ENCODE peak calls at places on chromosomes 7 and 10, in eight cellular contexts. One of them, this sample, is unnamed.

GRCh38 chr7:156589808-156590207 is 50.8 kb upstream of the RNF32 start:
- DNase-seq in fibroblast of pulmonary artery: no peak
- DNase-seq in fibroblast of mammary gland: no peak
- DNase-seq in endothelial cell: no peak
- DNase-seq in psoas muscle: no peak
- DNase-seq in AG09319: no peak
- DNase-seq in right lobe of liver: no peak
- DNase-seq in foreskin fibroblast: no peak
- DNase-seq in this sample: no peak

GRCh38 chr10:94125856-94126255 is 132.1 kb downstream of the PLCE1 start:
- DNase-seq in endothelial cell: no peak
- DNase-seq in AG09319: peak; percentile 32
- DNase-seq in psoas muscle: no peak
- DNase-seq in right lobe of liver: no peak
- DNase-seq in fibroblast of mammary gland: peak; percentile 61
- DNase-seq in fibroblast of pulmonary artery: peak; percentile 63
- DNase-seq in foreskin fibroblast: peak; percentile 77
- DNase-seq in this sample: no peak

GRCh38 chr10:58956926-58957325 is 219.5 kb upstream of the PHYHIPL start:
- DNase-seq in fibroblast of pulmonary artery: no peak
- DNase-seq in psoas muscle: no peak
- DNase-seq in fibroblast of mammary gland: peak; percentile 32
- DNase-seq in foreskin fibroblast: no peak
- DNase-seq in right lobe of liver: no peak
- DNase-seq in endothelial cell: no peak
- DNase-seq in AG09319: no peak
- DNase-seq in this sample: no peak

GRCh38 chr7:65307651-65308299 is 65.9 kb upstream of the ZNF92 start:
- DNase-seq in fibroblast of pulmonary artery: peak; percentile 72
- DNase-seq in foreskin fibroblast: peak; percentile 24
- DNase-seq in AG09319: peak; percentile 23
- DNase-seq in fibroblast of mammary gland: peak; percentile 66
- DNase-seq in psoas muscle: no peak
- DNase-seq in right lobe of liver: no peak
- DNase-seq in endothelial cell: peak; percentile 73
- DNase-seq in this sample: peak; percentile 45

GRCh38 chr7:101863598-101863997 is 46.2 kb downstream of the CUX1 start:
- DNase-seq in fibroblast of pulmonary artery: no peak
- DNase-seq in right lobe of liver: no peak
- DNase-seq in fibroblast of mammary gland: no peak
- DNase-seq in AG09319: no peak
- DNase-seq in endothelial cell: no peak
- DNase-seq in psoas muscle: no peak
- DNase-seq in foreskin fibroblast: no peak
- DNase-seq in this sample: no peak

GRCh38 chr7:126818393-126819196 is 434.1 kb downstream of the GRM8 start:
- DNase-seq in fibroblast of mammary gland: no peak
- DNase-seq in foreskin fibroblast: no peak
- DNase-seq in endothelial cell: no peak
- DNase-seq in right lobe of liver: no peak
- DNase-seq in fibroblast of pulmonary artery: no peak
- DNase-seq in psoas muscle: no peak
- DNase-seq in AG09319: no peak
- DNase-seq in this sample: no peak

GRCh38 chr7:19024261-19024660 is 93.2 kb downstream of the TWIST1 start:
- DNase-seq in fibroblast of mammary gland: peak; percentile 61
- DNase-seq in AG09319: no peak
- DNase-seq in endothelial cell: no peak
- DNase-seq in foreskin fibroblast: peak; percentile 62
- DNase-seq in psoas muscle: no peak
- DNase-seq in right lobe of liver: no peak
- DNase-seq in fibroblast of pulmonary artery: peak; percentile 85
- DNase-seq in this sample: no peak

GRCh38 chr7:121513105-121513504 is 117.0 kb upstream of the FAM3C start:
- DNase-seq in right lobe of liver: no peak
- DNase-seq in AG09319: no peak
- DNase-seq in foreskin fibroblast: no peak
- DNase-seq in fibroblast of pulmonary artery: no peak
- DNase-seq in psoas muscle: no peak
- DNase-seq in endothelial cell: no peak
- DNase-seq in fibroblast of mammary gland: no peak
- DNase-seq in this sample: no peak

GRCh38 chr10:71423268-71423667 is 26.5 kb downstream of the CDH23 start:
- DNase-seq in AG09319: no peak
- DNase-seq in fibroblast of mammary gland: no peak
- DNase-seq in endothelial cell: no peak
- DNase-seq in fibroblast of pulmonary artery: no peak
- DNase-seq in right lobe of liver: no peak
- DNase-seq in psoas muscle: no peak
- DNase-seq in foreskin fibroblast: no peak
- DNase-seq in this sample: no peak

GRCh38 chr7:84389242-84389641 is 194.7 kb upstream of the SEMA3A start:
- DNase-seq in AG09319: no peak
- DNase-seq in foreskin fibroblast: no peak
- DNase-seq in fibroblast of pulmonary artery: no peak
- DNase-seq in right lobe of liver: no peak
- DNase-seq in psoas muscle: no peak
- DNase-seq in fibroblast of mammary gland: no peak
- DNase-seq in endothelial cell: no peak
- DNase-seq in this sample: peak; percentile 33

GRCh38 chr10:72414642-72415041 is 59.9 kb upstream of the DNAJB12 start:
- DNase-seq in fibroblast of pulmonary artery: no peak
- DNase-seq in psoas muscle: no peak
- DNase-seq in AG09319: no peak
- DNase-seq in fibroblast of mammary gland: no peak
- DNase-seq in foreskin fibroblast: no peak
- DNase-seq in right lobe of liver: no peak
- DNase-seq in endothelial cell: no peak
- DNase-seq in this sample: no peak

GRCh38 chr10:68603766-68604165 is 43.6 kb downstream of the TET1 start:
- DNase-seq in fibroblast of mammary gland: no peak
- DNase-seq in endothelial cell: no peak
- DNase-seq in psoas muscle: no peak
- DNase-seq in right lobe of liver: no peak
- DNase-seq in AG09319: no peak
- DNase-seq in fibroblast of pulmonary artery: no peak
- DNase-seq in foreskin fibroblast: no peak
- DNase-seq in this sample: no peak

GRCh38 chr10:68602434-68602833 is 42.3 kb downstream of the TET1 start:
- DNase-seq in foreskin fibroblast: no peak
- DNase-seq in right lobe of liver: no peak
- DNase-seq in AG09319: no peak
- DNase-seq in endothelial cell: no peak
- DNase-seq in fibroblast of mammary gland: no peak
- DNase-seq in fibroblast of pulmonary artery: no peak
- DNase-seq in psoas muscle: no peak
- DNase-seq in this sample: no peak

GRCh38 chr10:68611227-68611626 is 51.1 kb downstream of the TET1 start:
- DNase-seq in foreskin fibroblast: no peak
- DNase-seq in fibroblast of mammary gland: no peak
- DNase-seq in psoas muscle: no peak
- DNase-seq in fibroblast of pulmonary artery: no peak
- DNase-seq in right lobe of liver: no peak
- DNase-seq in AG09319: no peak
- DNase-seq in endothelial cell: no peak
- DNase-seq in this sample: no peak

GRCh38 chr10:68604441-68604840 is 44.3 kb downstream of the TET1 start:
- DNase-seq in right lobe of liver: no peak
- DNase-seq in fibroblast of pulmonary artery: no peak
- DNase-seq in foreskin fibroblast: no peak
- DNase-seq in endothelial cell: no peak
- DNase-seq in AG09319: no peak
- DNase-seq in fibroblast of mammary gland: peak; percentile 25
- DNase-seq in psoas muscle: no peak
- DNase-seq in this sample: no peak

GRCh38 chr10:68606918-68607317 is 46.8 kb downstream of the TET1 start:
- DNase-seq in endothelial cell: no peak
- DNase-seq in fibroblast of mammary gland: peak; percentile 59
- DNase-seq in fibroblast of pulmonary artery: peak; percentile 14
- DNase-seq in right lobe of liver: no peak
- DNase-seq in psoas muscle: no peak
- DNase-seq in foreskin fibroblast: no peak
- DNase-seq in AG09319: no peak
- DNase-seq in this sample: no peak
- TF ChIP-seq CTCF in endothelial cell: no peak
- TF ChIP-seq CTCF in fibroblast of mammary gland: no peak
- TF ChIP-seq CTCF in fibroblast of pulmonary artery: no peak
- TF ChIP-seq CTCF in right lobe of liver: no peak
- TF ChIP-seq CTCF in psoas muscle: no peak
- TF ChIP-seq CTCF in foreskin fibroblast: no peak
- TF ChIP-seq CTCF in AG09319: no peak
- TF ChIP-seq CTCF in this sample: no peak

DNA sequence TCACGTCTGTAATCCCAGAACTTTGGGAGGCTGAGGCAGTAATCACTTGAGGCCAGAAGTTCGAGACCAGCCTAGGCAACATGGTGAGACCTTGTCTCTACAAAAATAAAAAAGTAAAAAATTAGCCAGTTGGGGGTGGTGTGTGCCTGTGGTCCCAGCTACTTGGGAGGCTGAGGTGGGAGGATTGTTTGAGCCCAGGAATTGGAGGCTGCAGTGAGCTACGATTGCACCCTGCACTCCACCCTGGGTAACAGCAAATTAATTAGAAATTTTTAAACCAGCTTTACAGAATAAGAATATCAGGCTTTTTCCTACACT is 136.0 kb downstream of the EPC1 start:
- DNase-seq in psoas muscle: no peak
- DNase-seq in fibroblast of mammary gland: no peak
- DNase-seq in endothelial cell: no peak
- DNase-seq in foreskin fibroblast: no peak
- DNase-seq in right lobe of liver: no peak
- DNase-seq in fibroblast of pulmonary artery: no peak
- DNase-seq in AG09319: no peak
- DNase-seq in this sample: no peak
- TF ChIP-seq CTCF in psoas muscle: no peak
- TF ChIP-seq CTCF in fibroblast of mammary gland: no peak
- TF ChIP-seq CTCF in endothelial cell: no peak
- TF ChIP-seq CTCF in foreskin fibroblast: no peak
- TF ChIP-seq CTCF in right lobe of liver: no peak
- TF ChIP-seq CTCF in fibroblast of pulmonary artery: no peak
- TF ChIP-seq CTCF in AG09319: no peak
- TF ChIP-seq CTCF in this sample: no peak

GRCh38 chr10:103512591-103513382 is 19.3 kb downstream of the NEURL1 start:
- DNase-seq in psoas muscle: no peak
- DNase-seq in fibroblast of pulmonary artery: no peak
- DNase-seq in foreskin fibroblast: no peak
- DNase-seq in fibroblast of mammary gland: no peak
- DNase-seq in AG09319: no peak
- DNase-seq in right lobe of liver: no peak
- DNase-seq in endothelial cell: no peak
- DNase-seq in this sample: no peak
- TF ChIP-seq CTCF in psoas muscle: no peak
- TF ChIP-seq CTCF in fibroblast of pulmonary artery: no peak
- TF ChIP-seq CTCF in foreskin fibroblast: no peak
- TF ChIP-seq CTCF in fibroblast of mammary gland: no peak
- TF ChIP-seq CTCF in AG09319: no peak
- TF ChIP-seq CTCF in right lobe of liver: no peak
- TF ChIP-seq CTCF in endothelial cell: no peak
- TF ChIP-seq CTCF in this sample: no peak

DNA sequence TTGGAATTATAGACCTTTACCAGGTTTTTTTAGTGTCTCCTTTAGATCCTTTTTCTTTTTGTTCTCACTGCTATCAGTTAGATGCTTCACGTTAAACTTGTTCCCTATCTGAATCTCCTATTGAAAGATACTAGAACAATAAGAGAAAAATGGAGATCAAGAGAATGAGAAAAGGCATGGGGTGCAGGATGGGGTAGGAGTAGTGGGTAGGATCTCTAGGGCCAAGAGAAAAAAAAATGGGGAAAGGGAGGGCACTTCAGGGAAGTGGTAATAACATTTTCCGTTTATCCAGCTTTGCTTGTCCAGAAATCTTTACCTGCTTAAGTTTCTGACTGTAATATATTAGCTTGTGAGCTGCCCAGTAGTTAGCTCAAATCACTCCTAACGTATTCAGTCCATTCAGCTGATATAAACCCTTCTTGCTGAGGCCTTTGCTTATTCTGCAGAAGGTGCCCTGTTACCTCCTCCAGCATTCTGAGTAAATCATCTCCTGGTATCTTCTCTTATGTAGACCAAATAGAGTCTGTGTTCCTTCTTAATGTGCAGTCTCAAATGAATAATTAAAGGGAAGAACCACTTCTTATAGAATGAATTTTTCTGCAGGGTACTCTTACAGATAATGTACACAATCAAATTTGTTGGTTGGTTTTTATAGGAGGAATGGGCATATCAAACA is 69.7 kb downstream of the ZNRF2 start:
- DNase-seq in psoas muscle: no peak
- DNase-seq in AG09319: no peak
- DNase-seq in foreskin fibroblast: no peak
- DNase-seq in endothelial cell: no peak
- DNase-seq in fibroblast of pulmonary artery: no peak
- DNase-seq in fibroblast of mammary gland: no peak
- DNase-seq in right lobe of liver: no peak
- DNase-seq in this sample: no peak
- TF ChIP-seq CTCF in psoas muscle: no peak
- TF ChIP-seq CTCF in AG09319: no peak
- TF ChIP-seq CTCF in foreskin fibroblast: no peak
- TF ChIP-seq CTCF in endothelial cell: no peak
- TF ChIP-seq CTCF in fibroblast of pulmonary artery: no peak
- TF ChIP-seq CTCF in fibroblast of mammary gland: no peak
- TF ChIP-seq CTCF in right lobe of liver: no peak
- TF ChIP-seq CTCF in this sample: no peak

GRCh38 chr7:76206633-76207032 is 4.9 kb downstream of the SRRM3 start:
- DNase-seq in psoas muscle: no peak
- DNase-seq in right lobe of liver: no peak
- DNase-seq in fibroblast of pulmonary artery: peak; percentile 39
- DNase-seq in endothelial cell: no peak
- DNase-seq in AG09319: no peak
- DNase-seq in fibroblast of mammary gland: peak; percentile 28
- DNase-seq in foreskin fibroblast: no peak
- DNase-seq in this sample: no peak

GRCh38 chr7:76201732-76202665 is at the start of gene SRRM3:
- DNase-seq in fibroblast of mammary gland: peak; percentile 67
- DNase-seq in endothelial cell: peak; percentile 97
- DNase-seq in psoas muscle: peak; percentile 85
- DNase-seq in AG09319: peak; percentile 30
- DNase-seq in right lobe of liver: peak; percentile 81
- DNase-seq in fibroblast of pulmonary artery: peak; percentile 80
- DNase-seq in foreskin fibroblast: peak; percentile 53
- DNase-seq in this sample: peak; percentile 90

GRCh38 chr7:76198202-76198601 is 3.5 kb upstream of the SRRM3 start:
- DNase-seq in fibroblast of mammary gland: no peak
- DNase-seq in endothelial cell: no peak
- DNase-seq in psoas muscle: no peak
- DNase-seq in fibroblast of pulmonary artery: no peak
- DNase-seq in foreskin fibroblast: no peak
- DNase-seq in AG09319: no peak
- DNase-seq in right lobe of liver: no peak
- DNase-seq in this sample: no peak

GRCh38 chr7:76204147-76204546 is 2.5 kb downstream of the SRRM3 start:
- DNase-seq in AG09319: no peak
- DNase-seq in foreskin fibroblast: no peak
- DNase-seq in fibroblast of mammary gland: no peak
- DNase-seq in endothelial cell: no peak
- DNase-seq in right lobe of liver: no peak
- DNase-seq in fibroblast of pulmonary artery: no peak
- DNase-seq in psoas muscle: no peak
- DNase-seq in this sample: no peak

GRCh38 chr7:76202666-76203030 is 952 bp downstream of the SRRM3 start:
- DNase-seq in endothelial cell: no peak
- DNase-seq in AG09319: no peak
- DNase-seq in fibroblast of pulmonary artery: no peak
- DNase-seq in fibroblast of mammary gland: no peak
- DNase-seq in psoas muscle: no peak
- DNase-seq in foreskin fibroblast: no peak
- DNase-seq in right lobe of liver: no peak
- DNase-seq in this sample: no peak
- TF ChIP-seq CTCF in endothelial cell: no peak
- TF ChIP-seq CTCF in AG09319: no peak
- TF ChIP-seq CTCF in fibroblast of pulmonary artery: no peak
- TF ChIP-seq CTCF in fibroblast of mammary gland: no peak
- TF ChIP-seq CTCF in psoas muscle: no peak
- TF ChIP-seq CTCF in foreskin fibroblast: no peak
- TF ChIP-seq CTCF in right lobe of liver: no peak
- TF ChIP-seq CTCF in this sample: no peak

GRCh38 chr7:131538791-131539179 is 17.6 kb downstream of the PODXL start:
- DNase-seq in AG09319: no peak
- DNase-seq in psoas muscle: peak; percentile 82
- DNase-seq in fibroblast of mammary gland: no peak
- DNase-seq in fibroblast of pulmonary artery: no peak
- DNase-seq in foreskin fibroblast: no peak
- DNase-seq in right lobe of liver: no peak
- DNase-seq in endothelial cell: no peak
- DNase-seq in this sample: no peak
- TF ChIP-seq CTCF in AG09319: no peak
- TF ChIP-seq CTCF in psoas muscle: no peak
- TF ChIP-seq CTCF in fibroblast of mammary gland: no peak
- TF ChIP-seq CTCF in fibroblast of pulmonary artery: no peak
- TF ChIP-seq CTCF in foreskin fibroblast: no peak
- TF ChIP-seq CTCF in right lobe of liver: no peak
- TF ChIP-seq CTCF in endothelial cell: no peak
- TF ChIP-seq CTCF in this sample: no peak

This sample was measured in GM13977.